ENCODE peak calls at places on chromosomes 12 and 14, in five cellular contexts. V is K562, P is astrocyte, Q is PC-3, F is endodermal cell. S is an unnamed sample.
A peak's percentile ranks its signal among the peaks of the same experiment; 100 is the strongest.

GRCh38 chr12:7303230-7303629 is 642 bp upstream of the ACSM4 start:
- DNase-seq in V (no peak), P (no peak), Q (no peak), F (no peak), S (no peak)

GRCh38 chr14:75333523-75334190 is 55.0 kb downstream of the FOS start:
- DNase-seq in V (no peak), P (no peak), Q (no peak), F (no peak), S (no peak)

GRCh38 chr12:111180830-111181726 is 187.8 kb downstream of the PHETA1 start:
- DNase-seq in V (no peak), P (no peak), Q (no peak), F (no peak), S (peak; percentile 35)

GRCh38 chr12:78863482-78864427 is 819 bp upstream of the SYT1 start:
- DNase-seq in V (no peak), P (peak; percentile 65), Q (peak; percentile 53), F (peak; percentile 96), S (peak; percentile 62)

GRCh38 chr14:80956922-80957321 is 1.5 kb downstream of the TSHR start:
- DNase-seq in V (no peak), P (no peak), Q (no peak), F (no peak), S (no peak)

GRCh38 chr14:92960706-92961566 is 38.0 kb downstream of the CHGA start:
- DNase-seq in V (no peak), P (peak; percentile 52), Q (peak; percentile 72), F (no peak), S (no peak)

GRCh38 chr12:25263594-25263993 is 12.9 kb upstream of the KRAS start:
- DNase-seq in V (no peak), P (no peak), Q (no peak), F (no peak), S (no peak)

GRCh38 chr12:6020930-6021329 is 75.9 kb upstream of the ANO2 start:
- DNase-seq in V (no peak), P (no peak), Q (peak; percentile 52), F (no peak), S (no peak)

GRCh38 chr12:62006076-62006732 is 254.0 kb upstream of the USP15 start:
- DNase-seq in V (peak; percentile 40), P (peak; percentile 2), Q (peak; percentile 63), F (peak; percentile 69), S (no peak)

GRCh38 chr12:58871557-58871956 is 48.7 kb downstream of the LRIG3 start:
- DNase-seq in V (no peak), P (no peak), Q (no peak), F (no peak), S (no peak)

GRCh38 chr12:18681818-18682217 is 56.0 kb downstream of the PLCZ1 start:
- DNase-seq in V (no peak), P (no peak), Q (no peak), F (no peak), S (no peak)

GRCh38 chr14:33986804-33987203 is 35.9 kb upstream of the EGLN3 start:
- DNase-seq in V (no peak), P (peak; percentile 97), Q (peak; percentile 75), F (no peak), S (no peak)

GRCh38 chr14:62674833-62675232 is 370.4 kb downstream of the KCNH5 start:
- DNase-seq in V (no peak), P (no peak), Q (no peak), F (no peak), S (no peak)

GRCh38 chr12:123761841-123762714 is at the start of gene DNAH10:
- DNase-seq in V (no peak), P (peak; percentile 6), Q (no peak), F (peak; percentile 98), S (peak; percentile 54)

GRCh38 chr12:109877504-109878246 is 2.7 kb downstream of the GLTP start:
- DNase-seq in V (no peak), P (no peak), Q (no peak), F (no peak), S (no peak)

GRCh38 chr12:22624573-22624907 is 431 bp upstream of the ETNK1 start:
- DNase-seq in V (no peak), P (no peak), Q (no peak), F (no peak), S (no peak)

GRCh38 chr14:85296466-85297210 is 233.3 kb upstream of the FLRT2 start:
- DNase-seq in V (no peak), P (peak; percentile 61), Q (peak; percentile 35), F (no peak), S (no peak)

GRCh38 chr12:1949771-1950470 is 31.5 kb upstream of the CACNA2D4 start:
- DNase-seq in V (no peak), P (no peak), Q (no peak), F (peak; percentile 48), S (no peak)

GRCh38 chr12:43884683-43885410 is 49.0 kb downstream of the TMEM117 start:
- DNase-seq in V (no peak), P (no peak), Q (no peak), F (no peak), S (no peak)

GRCh38 chr12:122730215-122731014 is at the start of gene HCAR1:
- DNase-seq in V (no peak), P (no peak), Q (peak; percentile 66), F (peak; percentile 73), S (no peak)

DNA sequence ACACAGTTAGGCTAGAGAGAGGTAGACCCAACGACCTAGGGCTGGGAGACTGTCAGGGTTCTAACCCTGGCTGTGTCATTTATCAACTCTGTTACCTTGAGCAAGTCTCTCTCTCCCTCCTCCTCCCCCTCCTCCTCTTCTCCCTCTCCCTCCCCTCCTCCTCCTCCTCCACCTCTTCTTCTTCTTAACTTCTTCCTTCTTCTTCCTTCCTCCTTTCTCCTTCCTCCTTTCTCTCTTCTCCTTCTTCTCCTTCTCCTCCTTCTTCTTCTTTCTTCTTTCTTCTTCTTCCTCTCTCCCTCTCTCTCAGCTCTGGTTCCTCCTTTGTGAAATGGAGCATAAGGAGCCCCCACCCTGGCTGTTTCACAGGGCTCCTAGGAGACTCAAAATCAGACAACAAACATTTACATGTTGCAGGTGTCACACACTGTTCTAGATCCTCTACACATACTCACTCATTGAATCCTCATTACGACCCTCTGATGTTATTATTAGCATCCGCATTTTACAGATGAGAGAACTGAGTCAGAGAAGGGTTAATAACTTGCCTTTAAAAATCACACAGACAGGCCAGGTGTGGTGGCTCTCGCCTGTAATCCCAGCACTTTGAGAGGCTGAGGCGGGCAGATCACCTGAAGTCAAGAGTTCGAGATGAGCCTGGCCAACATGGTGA is 2.2 kb upstream of the KCNH3 start:
- DNase-seq in V (no peak), P (no peak), Q (no peak), F (peak; percentile 14), S (no peak)
- H3K4me3 ChIP-seq in V (no peak overlapping the region), P (no peak overlapping the region), Q (no peak overlapping the region), F (no peak overlapping the region), S (no peak overlapping the region)

DNA sequence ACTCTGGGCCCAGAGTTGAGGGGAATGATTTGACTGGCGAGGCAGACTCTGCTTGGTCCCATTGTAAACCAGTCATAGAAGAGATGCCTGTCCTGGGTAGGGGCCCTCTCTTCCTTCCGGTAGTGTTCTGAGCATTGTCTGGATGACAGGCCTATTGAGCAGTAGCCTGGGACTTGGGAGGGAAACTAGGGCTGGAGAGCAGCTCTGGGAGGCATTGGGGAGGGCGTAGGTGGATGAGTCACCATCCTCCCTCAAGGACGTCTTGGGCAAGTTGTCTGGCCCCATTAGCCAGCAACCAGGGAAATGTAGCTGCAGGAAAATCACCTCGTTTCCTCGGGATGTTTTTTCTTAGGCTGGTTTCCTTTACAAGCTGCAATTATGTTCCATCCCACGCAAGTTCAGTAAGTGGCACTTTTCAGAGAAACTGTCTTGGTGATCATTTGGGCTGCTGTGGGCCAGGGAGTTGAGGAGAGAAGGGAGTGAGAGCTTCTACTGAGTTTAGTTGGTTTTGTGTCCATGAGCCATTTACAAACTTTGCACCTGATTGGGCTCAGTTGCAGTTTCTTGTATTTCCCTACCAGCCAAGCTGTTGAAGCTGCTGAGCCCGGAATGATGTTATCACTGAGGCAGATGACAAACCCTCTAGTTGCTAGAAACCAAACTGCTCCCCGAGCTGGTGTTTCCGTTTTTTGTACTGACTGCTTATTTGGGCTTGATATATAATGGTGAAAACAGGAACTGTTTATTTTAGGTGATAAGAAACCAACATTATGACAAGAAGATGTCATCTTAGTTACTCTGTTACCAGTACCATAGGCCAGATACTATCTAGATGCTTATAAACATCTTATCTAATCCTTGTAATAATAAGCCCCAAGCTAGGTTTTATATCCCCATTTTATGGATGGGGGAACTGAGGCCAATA is 147.6 kb downstream of the CHST11 start:
- DNase-seq in V (peak; percentile 82), P (peak; percentile 97), Q (peak; percentile 92), F (peak; percentile 85), S (peak; percentile 35)
- H3K9ac ChIP-seq in V (peak overlapping the region; percentile 62), P (peak overlapping the region; percentile 66), Q (peak overlapping the region; percentile 46), F (no peak overlapping the region), S (no peak overlapping the region)

GRCh38 chr14:104342435-104343293 is 204.3 kb downstream of the KIF26A start:
- DNase-seq in V (no peak), P (no peak), Q (no peak), F (peak; percentile 81), S (no peak)

GRCh38 chr14:104339829-104340228 is 201.4 kb downstream of the KIF26A start:
- DNase-seq in V (no peak), P (no peak), Q (no peak), F (peak; percentile 16), S (no peak)

GRCh38 chr14:104343690-104344640 is 205.6 kb downstream of the KIF26A start:
- DNase-seq in V (no peak), P (no peak), Q (no peak), F (peak; percentile 49), S (no peak)

GRCh38 chr14:104343294-104343625 is 204.9 kb downstream of the KIF26A start:
- DNase-seq in V (no peak), P (no peak), Q (no peak), F (no peak), S (no peak)

DNA sequence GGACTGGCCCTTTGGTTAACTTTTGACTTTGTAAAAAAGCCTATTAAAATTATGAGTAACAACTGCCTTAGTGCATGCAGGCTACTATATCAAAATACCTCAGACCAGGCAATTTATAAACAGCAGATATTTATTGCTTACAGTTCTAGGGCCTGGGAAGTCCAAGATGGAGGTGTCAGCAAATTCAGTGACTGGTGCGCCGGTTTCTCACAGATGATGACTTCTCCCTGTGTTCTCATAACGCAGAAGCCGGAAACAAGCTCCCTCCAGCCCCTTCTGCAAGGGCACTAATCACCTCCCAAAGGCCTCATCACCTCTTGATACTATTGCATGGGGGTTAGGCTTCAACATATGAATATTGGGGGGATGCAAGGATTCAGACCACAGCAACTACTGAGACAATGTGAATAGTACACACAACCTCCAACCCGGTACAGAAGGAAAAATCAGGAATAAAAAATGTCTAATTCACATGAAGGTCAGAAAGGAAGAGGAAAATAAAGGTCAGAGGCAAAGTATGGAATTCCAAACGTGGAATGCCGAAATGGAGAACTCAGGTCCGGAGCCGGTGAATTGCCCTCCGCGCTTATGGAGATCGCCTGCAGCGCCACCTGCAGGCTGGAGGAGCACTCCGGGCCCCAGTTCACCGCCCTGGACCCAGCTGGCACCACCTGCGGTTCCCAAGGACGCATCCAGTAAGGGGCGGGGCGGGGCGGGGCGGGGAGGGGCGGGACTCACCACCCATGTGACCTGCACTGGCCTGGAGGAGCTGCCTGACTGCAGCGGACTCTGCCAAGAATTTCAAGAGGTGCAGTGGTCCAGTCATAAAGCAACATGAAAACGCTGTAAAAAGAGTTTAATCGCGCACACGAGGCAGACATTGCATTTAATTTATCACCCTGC is 203.4 kb downstream of the KIF26A start:
- DNase-seq in V (peak; percentile 79), P (no peak), Q (peak; percentile 79), F (peak; percentile 97), S (peak; percentile 83)
- TF ChIP-seq CTCF in V (peak; percentile 49), P (no peak), Q (peak; percentile 71), F (peak; percentile 76), S (peak; percentile 75)

DNA sequence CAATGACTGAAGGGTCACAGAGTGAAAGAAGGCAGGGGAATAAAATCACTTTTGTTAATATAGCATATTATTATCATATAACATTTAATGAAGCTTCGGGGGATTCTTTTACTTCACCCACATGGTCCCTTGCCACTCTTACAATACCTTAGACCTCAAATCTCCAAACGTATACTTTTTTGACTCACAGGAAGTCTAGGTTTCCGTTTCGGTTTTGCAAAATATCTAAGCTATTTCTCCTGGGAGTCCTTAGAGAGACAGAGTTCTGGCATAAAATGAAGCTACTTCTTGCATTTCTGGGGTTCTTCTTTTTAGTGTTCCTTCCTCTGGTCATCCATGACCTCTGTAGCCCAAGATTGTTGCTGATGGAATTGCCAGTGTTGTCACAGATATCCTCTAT is 590.5 kb upstream of the ATP2B1 start:
- DNase-seq in V (no peak), P (no peak), Q (no peak), F (no peak), S (no peak)
- H3K4me3 ChIP-seq in V (no peak overlapping the region), P (no peak overlapping the region), Q (no peak overlapping the region), F (no peak overlapping the region), S (no peak overlapping the region)